ENCODE peak calls at places on chromosomes 7 and 10, in ten cellular contexts. J is small intestine; Q is tibial artery; S is caudate nucleus; C is CD4-positive, alpha-beta memory T cell; V is hepatocyte; A is PC-9; G is upper lobe of right lung; Z is left ventricle myocardium inferior; R is RWPE1. X is an unnamed sample.

GRCh38 chr7:31796375-31796774 is 109.4 kb downstream of the PPP1R17 start:
- DNase-seq in J (no peak), Q (no peak), S (no peak), C (no peak), V (no peak), A (no peak), G (no peak), Z (no peak), R (peak), X (no peak)

GRCh38 chr10:6171891-6172354 is 30.8 kb upstream of the PFKFB3 start:
- DNase-seq in J (no peak), Q (peak), S (no peak), C (no peak), V (no peak), A (no peak), G (no peak), Z (peak), R (no peak), X (no peak)

GRCh38 chr10:60123668-60124067 is 217.3 kb upstream of the CCDC6 start:
- DNase-seq in J (no peak), Q (no peak), S (no peak), C (no peak), V (no peak), A (no peak), G (no peak), Z (no peak), R (no peak), X (no peak)

GRCh38 chr10:91374054-91374453 is 36.1 kb upstream of the HECTD2 start:
- DNase-seq in J (no peak), Q (no peak), S (no peak), C (no peak), V (no peak), A (no peak), G (no peak), Z (no peak), R (no peak), X (no peak)

GRCh38 chr7:4739528-4739992 is 35.9 kb upstream of the AP5Z1 start:
- DNase-seq in J (no peak), Q (no peak), S (peak), C (peak), V (peak), A (no peak), G (no peak), Z (no peak), R (no peak), X (no peak)

GRCh38 chr7:91852263-91852741 is 28.2 kb downstream of the MTERF1 start:
- DNase-seq in J (peak), Q (no peak), S (no peak), C (no peak), V (peak), A (no peak), G (no peak), Z (no peak), R (no peak), X (no peak)

GRCh38 chr10:11691319-11691755 is 50.8 kb upstream of the ECHDC3 start:
- DNase-seq in J (no peak), Q (no peak), S (no peak), C (no peak), V (no peak), A (no peak), G (no peak), Z (peak), R (no peak), X (no peak)

GRCh38 chr10:80537705-80538480 is at the start of gene SH2D4B:
- DNase-seq in J (no peak), Q (no peak), S (no peak), C (no peak), V (no peak), A (no peak), G (no peak), Z (no peak), R (no peak), X (no peak)

GRCh38 chr10:78552261-78552811 is 516.4 kb upstream of the ZMIZ1 start:
- DNase-seq in J (no peak), Q (peak), S (peak), C (no peak), V (peak), A (no peak), G (no peak), Z (peak), R (no peak), X (no peak)

GRCh38 chr7:94396606-94397005 is 1.9 kb downstream of the COL1A2 start:
- DNase-seq in J (no peak), Q (no peak), S (no peak), C (no peak), V (no peak), A (no peak), G (no peak), Z (no peak), R (no peak), X (no peak)

GRCh38 chr7:3791327-3791726 is 490.3 kb downstream of the SDK1 start:
- DNase-seq in J (no peak), Q (no peak), S (no peak), C (no peak), V (no peak), A (no peak), G (no peak), Z (no peak), R (no peak), X (no peak)

GRCh38 chr10:44278669-44279337 is 106.1 kb downstream of the CXCL12 start:
- DNase-seq in J (no peak), Q (no peak), S (no peak), C (no peak), V (no peak), A (no peak), G (no peak), Z (no peak), R (no peak), X (no peak)

GRCh38 chr10:58641708-58642107 is 129.0 kb downstream of the BICC1 start:
- DNase-seq in J (no peak), Q (no peak), S (no peak), C (no peak), V (no peak), A (no peak), G (no peak), Z (no peak), R (no peak), X (no peak)

GRCh38 chr7:94298943-94299342 is 95.8 kb upstream of the COL1A2 start:
- DNase-seq in J (no peak), Q (no peak), S (no peak), C (no peak), V (no peak), A (no peak), G (no peak), Z (no peak), R (no peak), X (no peak)

GRCh38 chr7:40329601-40330153 is 194.9 kb downstream of the SUGCT start:
- DNase-seq in J (peak), Q (no peak), S (peak), C (peak), V (peak), A (peak), G (no peak), Z (no peak), R (peak), X (no peak)

GRCh38 chr10:1942478-1942877 is 205.2 kb upstream of the ADARB2 start:
- DNase-seq in J (no peak), Q (no peak), S (no peak), C (no peak), V (no peak), A (no peak), G (no peak), Z (no peak), R (no peak), X (no peak)

GRCh38 chr7:2873686-2874551 is 29.8 kb upstream of the GNA12 start:
- DNase-seq in J (no peak), Q (no peak), S (no peak), C (no peak), V (peak), A (peak), G (no peak), Z (no peak), R (peak), X (no peak)

GRCh38 chr7:121113288-121113687 is 124.8 kb downstream of the CPED1 start:
- DNase-seq in J (no peak), Q (no peak), S (no peak), C (no peak), V (no peak), A (no peak), G (no peak), Z (no peak), R (peak), X (no peak)

GRCh38 chr10:3926268-3926667 is 141.3 kb upstream of the KLF6 start:
- DNase-seq in J (no peak), Q (no peak), S (no peak), C (no peak), V (no peak), A (no peak), G (no peak), Z (no peak), R (no peak), X (no peak)

GRCh38 chr10:79449181-79450146 is 4.0 kb upstream of the ZCCHC24 start:
- DNase-seq in J (no peak), Q (no peak), S (no peak), C (no peak), V (no peak), A (peak), G (no peak), Z (no peak), R (no peak), X (peak)

GRCh38 chr10:132579027-132579859 is 41.7 kb downstream of the INPP5A start:
- DNase-seq in J (no peak), Q (no peak), S (no peak), C (no peak), V (no peak), A (no peak), G (no peak), Z (no peak), R (no peak), X (no peak)

GRCh38 chr10:53314856-53315255 is 542.3 kb upstream of the MBL2 start:
- DNase-seq in J (no peak), Q (no peak), S (no peak), C (no peak), V (peak), A (peak), G (no peak), Z (no peak), R (peak), X (no peak)

GRCh38 chr10:118953598-118953997 is 75.9 kb upstream of the NANOS1 start:
- DNase-seq in J (no peak), Q (no peak), S (no peak), C (no peak), V (no peak), A (no peak), G (no peak), Z (no peak), R (no peak), X (no peak)

GRCh38 chr10:27383595-27384542 is 120.2 kb upstream of the RAB18 start:
- DNase-seq in J (no peak), Q (no peak), S (no peak), C (no peak), V (no peak), A (no peak), G (no peak), Z (no peak), R (peak), X (no peak)

GRCh38 chr10:72637398-72637857 is 11.5 kb upstream of the MICU1 start:
- DNase-seq in J (no peak), Q (peak), S (no peak), C (no peak), V (no peak), A (peak), G (no peak), Z (peak), R (peak), X (no peak)

GRCh38 chr10:84683980-84684740 is 355.8 kb downstream of the CCSER2 start:
- DNase-seq in J (no peak), Q (no peak), S (no peak), C (no peak), V (no peak), A (no peak), G (no peak), Z (no peak), R (no peak), X (no peak)

DNA sequence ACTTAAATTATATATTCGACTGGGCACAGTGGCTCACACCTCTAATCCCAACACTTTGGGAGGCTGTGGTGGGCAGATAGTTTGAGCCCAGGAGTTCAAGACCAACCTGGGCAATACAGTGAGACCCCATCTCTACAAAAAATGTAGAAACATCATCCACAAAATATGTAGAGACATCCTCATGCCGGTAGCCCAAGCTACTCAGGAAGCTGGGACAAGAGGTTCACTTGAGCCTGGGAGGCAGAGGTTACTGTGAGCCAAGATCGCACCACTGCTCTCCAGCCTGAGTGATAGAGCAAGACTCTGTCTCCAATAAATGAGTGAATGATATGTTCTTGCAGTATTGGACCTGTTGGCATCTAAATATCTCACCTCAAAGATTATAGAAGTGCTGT is 22.6 kb upstream of the TNS3 start:
- DNase-seq in J (no peak), Q (no peak), S (no peak), C (no peak), V (no peak), A (no peak), G (no peak), Z (no peak), R (no peak), X (no peak)
- H3K27ac ChIP-seq in J (no peak), Q (peak), S (no peak), C (no peak), V (peak), A (peak), G (peak), Z (peak), R (peak), X (no peak)

GRCh38 chr10:93457511-93457910 is 24.6 kb downstream of the MYOF start:
- DNase-seq in J (no peak), Q (no peak), S (no peak), C (no peak), V (no peak), A (no peak), G (no peak), Z (no peak), R (no peak), X (no peak)
- H3K27ac ChIP-seq in J (no peak), Q (peak), S (no peak), C (no peak), V (peak), A (no peak), G (peak), Z (no peak), R (peak), X (no peak)

GRCh38 chr7:156607332-156608175 is 33.0 kb upstream of the RNF32 start:
- DNase-seq in J (no peak), Q (no peak), S (no peak), C (peak), V (no peak), A (no peak), G (no peak), Z (no peak), R (no peak), X (no peak)

GRCh38 chr7:156610601-156611000 is 30.0 kb upstream of the RNF32 start:
- DNase-seq in J (no peak), Q (no peak), S (no peak), C (no peak), V (no peak), A (no peak), G (no peak), Z (no peak), R (no peak), X (no peak)

GRCh38 chr7:156608176-156608478 is 32.4 kb upstream of the RNF32 start:
- DNase-seq in J (no peak), Q (no peak), S (no peak), C (no peak), V (no peak), A (no peak), G (no peak), Z (no peak), R (no peak), X (no peak)

GRCh38 chr7:156610130-156610529 is 30.4 kb upstream of the RNF32 start:
- DNase-seq in J (no peak), Q (no peak), S (no peak), C (no peak), V (no peak), A (no peak), G (no peak), Z (no peak), R (no peak), X (no peak)

DNA sequence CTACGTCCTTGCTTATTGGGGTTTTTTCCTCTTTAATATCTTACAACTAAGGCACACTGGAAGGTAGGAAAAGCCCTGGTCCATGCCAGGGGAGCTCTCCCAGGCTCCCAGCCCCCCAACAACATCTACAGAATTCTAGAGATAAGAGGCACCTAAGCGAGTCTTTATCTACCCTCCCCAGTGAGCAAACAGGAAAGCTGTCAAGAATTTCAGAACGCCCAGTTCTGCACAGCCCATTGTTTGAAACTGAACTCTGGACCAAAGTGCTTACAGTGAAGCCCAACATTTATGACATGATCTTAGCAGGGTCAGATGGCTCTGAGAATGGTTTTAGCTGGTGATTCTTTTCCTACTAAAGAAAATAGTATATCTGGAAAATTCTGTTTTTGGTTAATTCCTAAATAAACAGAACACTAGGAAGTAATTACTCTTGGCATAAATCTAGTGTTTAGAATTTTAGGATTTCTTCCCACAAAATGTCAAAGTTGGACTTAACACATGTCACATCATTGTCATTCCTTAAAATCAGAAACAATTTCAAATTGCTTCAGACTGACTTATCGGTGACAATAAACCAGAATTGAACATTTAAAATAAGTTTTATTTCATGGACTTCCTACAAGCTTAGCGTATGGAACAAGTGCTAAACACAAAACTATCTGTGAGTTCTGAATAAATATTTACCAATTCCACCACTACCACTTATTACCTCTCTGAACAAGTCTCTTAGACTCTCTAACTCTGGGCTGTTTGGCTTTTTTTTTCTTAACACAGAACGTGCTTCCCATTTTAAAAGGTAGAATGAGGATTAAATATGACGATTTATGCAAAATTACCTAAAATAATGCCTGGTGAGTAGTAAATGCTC is 31.3 kb upstream of the RNF32 start:
- DNase-seq in J (peak), Q (no peak), S (no peak), C (no peak), V (peak), A (no peak), G (no peak), Z (no peak), R (no peak), X (no peak)
- H3K27ac ChIP-seq in J (no peak), Q (no peak), S (no peak), C (no peak), V (peak), A (no peak), G (peak), Z (peak), R (no peak), X (no peak)

DNA sequence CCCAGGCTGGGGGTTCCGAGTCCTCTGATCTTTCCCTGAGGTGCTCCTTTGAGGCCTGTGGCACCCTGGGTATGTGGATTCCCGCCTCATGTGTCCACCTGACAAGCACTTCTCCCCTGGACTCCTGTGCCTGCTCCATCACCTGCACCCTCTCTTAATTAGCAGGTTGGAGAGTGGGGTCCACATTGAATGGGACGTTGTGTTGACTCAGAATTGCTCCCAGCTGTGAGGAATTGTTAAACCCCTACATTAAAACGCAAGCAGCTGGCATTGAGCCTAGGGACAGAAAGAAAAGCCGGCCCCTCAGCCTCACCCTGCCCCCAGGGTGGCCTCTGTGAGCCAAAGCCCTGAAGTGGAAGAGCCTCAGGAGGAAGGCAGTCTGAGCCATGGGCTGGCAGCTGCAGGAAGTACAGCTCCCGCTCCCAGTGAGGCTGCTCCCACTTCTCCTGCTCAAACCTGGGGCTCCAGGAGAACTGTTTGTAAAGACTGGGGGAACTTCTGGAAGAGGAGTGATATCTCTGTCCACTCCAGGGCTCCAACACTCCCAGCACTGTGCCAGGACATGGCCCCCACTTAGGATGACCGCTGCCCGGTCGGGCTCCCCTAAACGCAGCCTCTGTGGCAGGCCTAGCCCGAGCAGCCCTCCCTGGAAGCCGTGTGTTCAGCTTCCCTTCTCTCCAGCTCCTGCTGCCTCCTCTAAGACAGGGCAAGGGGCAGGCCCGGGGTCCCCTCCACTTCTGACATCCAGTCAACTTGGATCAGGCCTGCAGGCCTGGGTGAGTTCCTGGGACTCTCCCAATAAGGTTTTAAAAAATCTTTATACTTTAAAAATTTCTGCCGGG is 1.8 kb upstream of the OPN4 start:
- DNase-seq in J (no peak), Q (peak), S (no peak), C (no peak), V (no peak), A (peak), G (peak), Z (no peak), R (no peak), X (no peak)
- H3K27ac ChIP-seq in J (no peak), Q (no peak), S (no peak), C (no peak), V (no peak), A (no peak), G (no peak), Z (no peak), R (peak), X (no peak)